ENCODE peak calls at places on chromosomes 11 and 22, in five cellular contexts. One of them, this sample, is unnamed.

GRCh38 chr11:6062691-6063358 is 32.3 kb upstream of the OR56A1 start:
- DNase-seq in cardiac muscle cell: no peak
- DNase-seq in HCT116: no peak
- DNase-seq in heart left ventricle: no peak
- DNase-seq in BE2C: no peak
- DNase-seq in this sample: peak; percentile 5

GRCh38 chr11:75655619-75656018 is 13.2 kb downstream of the MAP6 start:
- DNase-seq in cardiac muscle cell: no peak
- DNase-seq in HCT116: no peak
- DNase-seq in heart left ventricle: no peak
- DNase-seq in BE2C: no peak
- DNase-seq in this sample: peak; percentile 70

GRCh38 chr22:38110008-38110862 is at the start of gene BAIAP2L2:
- DNase-seq in cardiac muscle cell: no peak
- DNase-seq in HCT116: no peak
- DNase-seq in heart left ventricle: no peak
- DNase-seq in BE2C: no peak
- DNase-seq in this sample: peak; percentile 73

GRCh38 chr11:56917708-56918450 is 70.8 kb upstream of the OR5AK2 start:
- DNase-seq in cardiac muscle cell: no peak
- DNase-seq in HCT116: no peak
- DNase-seq in heart left ventricle: no peak
- DNase-seq in BE2C: no peak
- DNase-seq in this sample: no peak

GRCh38 chr11:3867209-3868071 is 12.0 kb downstream of the STIM1 start:
- DNase-seq in cardiac muscle cell: peak; percentile 79
- DNase-seq in HCT116: no peak
- DNase-seq in heart left ventricle: peak; percentile 65
- DNase-seq in BE2C: peak; percentile 34
- DNase-seq in this sample: no peak

GRCh38 chr11:101129203-101129943 is at the start of gene PGR:
- DNase-seq in cardiac muscle cell: no peak
- DNase-seq in HCT116: no peak
- DNase-seq in heart left ventricle: peak; percentile 69
- DNase-seq in BE2C: no peak
- DNase-seq in this sample: peak; percentile 16

GRCh38 chr22:40051322-40051721 is 56.6 kb downstream of the FAM83F start:
- DNase-seq in cardiac muscle cell: no peak
- DNase-seq in HCT116: no peak
- DNase-seq in heart left ventricle: no peak
- DNase-seq in BE2C: no peak
- DNase-seq in this sample: no peak

GRCh38 chr11:120527111-120527748 is 15.7 kb downstream of the GRIK4 start:
- DNase-seq in cardiac muscle cell: peak; percentile 53
- DNase-seq in HCT116: no peak
- DNase-seq in heart left ventricle: no peak
- DNase-seq in BE2C: peak; percentile 87
- DNase-seq in this sample: no peak

GRCh38 chr22:46444390-46444854 is 93.0 kb downstream of the CELSR1 start:
- DNase-seq in cardiac muscle cell: no peak
- DNase-seq in HCT116: no peak
- DNase-seq in heart left ventricle: no peak
- DNase-seq in BE2C: no peak
- DNase-seq in this sample: peak; percentile 35

GRCh38 chr11:2788751-2789140 is 89.0 kb upstream of the KCNQ1OT1 start:
- DNase-seq in cardiac muscle cell: no peak
- DNase-seq in HCT116: no peak
- DNase-seq in heart left ventricle: peak; percentile 2
- DNase-seq in BE2C: no peak
- DNase-seq in this sample: no peak

GRCh38 chr11:28984216-28984615 is 876.0 kb downstream of the METTL15 start:
- DNase-seq in cardiac muscle cell: no peak
- DNase-seq in HCT116: no peak
- DNase-seq in heart left ventricle: no peak
- DNase-seq in BE2C: no peak
- DNase-seq in this sample: no peak

GRCh38 chr22:32331236-32331917 is 26.3 kb upstream of the RFPL3 start:
- DNase-seq in cardiac muscle cell: no peak
- DNase-seq in HCT116: no peak
- DNase-seq in heart left ventricle: no peak
- DNase-seq in BE2C: no peak
- DNase-seq in this sample: no peak

GRCh38 chr11:88594274-88594950 is 256.9 kb upstream of the CTSC start:
- DNase-seq in cardiac muscle cell: no peak
- DNase-seq in HCT116: no peak
- DNase-seq in heart left ventricle: no peak
- DNase-seq in BE2C: no peak
- DNase-seq in this sample: no peak

GRCh38 chr11:69562302-69562701 is 78.7 kb upstream of the CCND1 start:
- DNase-seq in cardiac muscle cell: no peak
- DNase-seq in HCT116: no peak
- DNase-seq in heart left ventricle: no peak
- DNase-seq in BE2C: no peak
- DNase-seq in this sample: no peak

GRCh38 chr11:55503449-55503848 is 50.8 kb upstream of the OR4C15 start:
- DNase-seq in cardiac muscle cell: no peak
- DNase-seq in HCT116: no peak
- DNase-seq in heart left ventricle: no peak
- DNase-seq in BE2C: no peak
- DNase-seq in this sample: no peak
- H3K9me3 ChIP-seq in cardiac muscle cell: peaks cover 2% of the 10 kb centered on the region
- H3K9me3 ChIP-seq in HCT116: peaks cover 27% of the 10 kb centered on the region
- H3K9me3 ChIP-seq in heart left ventricle: no peaks in the 10 kb centered on the region
- H3K9me3 ChIP-seq in BE2C: no peaks in the 10 kb centered on the region
- H3K9me3 ChIP-seq in this sample: peaks cover 8% of the 10 kb centered on the region

DNA sequence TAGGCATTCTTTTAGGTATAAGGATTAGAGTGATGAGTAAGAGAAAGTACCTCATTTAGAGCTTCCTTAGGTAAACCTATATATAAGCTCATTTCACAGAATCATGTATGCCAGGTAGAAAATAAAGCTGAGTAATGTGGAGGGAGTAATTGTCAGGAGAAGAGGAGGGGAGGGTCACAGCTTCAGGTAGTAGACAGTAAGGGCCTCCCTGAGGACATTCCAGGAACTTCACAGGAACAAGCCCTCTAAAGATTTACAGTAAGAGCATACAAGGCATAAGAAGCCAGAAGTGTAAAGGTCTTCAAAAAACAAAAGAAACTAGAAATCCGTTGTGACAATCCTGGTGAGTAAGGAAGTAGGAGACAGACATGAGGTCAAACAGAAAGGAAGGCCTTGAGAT is 57.6 kb downstream of the USP47 start:
- DNase-seq in cardiac muscle cell: no peak
- DNase-seq in HCT116: no peak
- DNase-seq in heart left ventricle: no peak
- DNase-seq in BE2C: no peak
- DNase-seq in this sample: no peak
- TF ChIP-seq CTCF in cardiac muscle cell: no peak
- TF ChIP-seq CTCF in HCT116: peak; percentile 35
- TF ChIP-seq CTCF in heart left ventricle: no peak
- TF ChIP-seq CTCF in BE2C: no peak
- TF ChIP-seq CTCF in this sample: peak; percentile 25

DNA sequence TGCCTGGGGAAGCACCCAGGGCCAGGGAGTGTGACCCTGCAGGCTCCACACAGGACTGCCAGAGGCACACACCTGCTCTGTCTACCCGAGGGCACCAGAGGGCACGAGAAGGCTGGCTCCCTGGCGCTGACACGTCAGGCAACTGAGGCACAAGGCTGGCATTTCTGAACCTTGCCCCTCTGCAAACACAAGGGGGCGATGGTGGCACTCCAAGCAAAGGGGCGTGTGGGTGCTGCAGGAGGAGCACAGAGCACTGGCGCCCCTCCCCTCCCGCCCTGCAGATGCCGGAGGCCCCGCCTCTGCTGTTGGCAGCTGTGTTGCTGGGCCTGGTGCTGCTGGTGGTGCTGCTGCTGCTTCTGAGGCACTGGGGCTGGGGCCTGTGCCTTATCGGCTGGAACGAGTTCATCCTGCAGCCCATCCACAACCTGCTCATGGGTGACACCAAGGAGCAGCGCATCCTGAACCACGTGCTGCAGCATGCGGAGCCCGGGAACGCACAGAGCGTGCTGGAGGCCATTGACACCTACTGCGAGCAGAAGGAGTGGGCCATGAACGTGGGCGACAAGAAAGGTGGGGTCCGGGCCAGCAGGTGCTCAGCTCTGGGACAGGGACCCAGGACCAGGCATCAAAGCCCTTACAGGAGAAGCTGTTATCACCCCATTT is 20.8 kb upstream of the TXNRD2 start:
- DNase-seq in cardiac muscle cell: peak; percentile 83
- DNase-seq in HCT116: peak; percentile 79
- DNase-seq in heart left ventricle: peak; percentile 80
- DNase-seq in BE2C: peak; percentile 98
- DNase-seq in this sample: peak; percentile 89
- H3K36me3 ChIP-seq in cardiac muscle cell: no peaks in the 10 kb centered on the region
- H3K36me3 ChIP-seq in HCT116: peaks cover 2% of the 10 kb centered on the region
- H3K36me3 ChIP-seq in heart left ventricle: peaks cover 35% of the 10 kb centered on the region
- H3K36me3 ChIP-seq in BE2C: peaks cover 16% of the 10 kb centered on the region
- H3K36me3 ChIP-seq in this sample: peaks cover 4% of the 10 kb centered on the region

GRCh38 chr11:34898474-34898873 is 17.7 kb downstream of the APIP start:
- DNase-seq in cardiac muscle cell: no peak
- DNase-seq in HCT116: no peak
- DNase-seq in heart left ventricle: no peak
- DNase-seq in BE2C: no peak
- DNase-seq in this sample: no peak
- H3K9me3 ChIP-seq in cardiac muscle cell: no peaks in the 10 kb centered on the region
- H3K9me3 ChIP-seq in HCT116: no peaks in the 10 kb centered on the region
- H3K9me3 ChIP-seq in heart left ventricle: peaks cover 4% of the 10 kb centered on the region
- H3K9me3 ChIP-seq in BE2C: no peaks in the 10 kb centered on the region
- H3K9me3 ChIP-seq in this sample: peaks cover 32% of the 10 kb centered on the region

GRCh38 chr11:103097279-103097678 is 5.3 kb upstream of the DCUN1D5 start:
- DNase-seq in cardiac muscle cell: no peak
- DNase-seq in HCT116: no peak
- DNase-seq in heart left ventricle: no peak
- DNase-seq in BE2C: no peak
- DNase-seq in this sample: no peak
- TF ChIP-seq CTCF in cardiac muscle cell: no peak
- TF ChIP-seq CTCF in HCT116: no peak
- TF ChIP-seq CTCF in heart left ventricle: no peak
- TF ChIP-seq CTCF in BE2C: no peak
- TF ChIP-seq CTCF in this sample: no peak

GRCh38 chr11:61806785-61807184 is 10.0 kb downstream of the FADS1 start:
- DNase-seq in cardiac muscle cell: no peak
- DNase-seq in HCT116: no peak
- DNase-seq in heart left ventricle: no peak
- DNase-seq in BE2C: no peak
- DNase-seq in this sample: no peak
- H3K36me3 ChIP-seq in cardiac muscle cell: peaks cover 73% of the 10 kb centered on the region
- H3K36me3 ChIP-seq in HCT116: peaks cover 5% of the 10 kb centered on the region
- H3K36me3 ChIP-seq in heart left ventricle: peaks cover 86% of the 10 kb centered on the region
- H3K36me3 ChIP-seq in BE2C: peaks cover 47% of the 10 kb centered on the region
- H3K36me3 ChIP-seq in this sample: peaks cover 8% of the 10 kb centered on the region

This sample was measured in Caco-2.